ENCODE peak calls at places on chromosomes 12 and 14, in six cellular contexts. E is AG04449; S is stimulated activated naive CD4-positive, alpha-beta T cell; O is fibroblast of lung; N is NCI-H1436 treated with DMSO at 0.1 percent for 48 hours; V is T-helper 9 cell. F is an unnamed sample.

GRCh38 chr12:75553398-75553797 is 42.0 kb upstream of the KRR1 start:
- DNase-seq in E (no peak), S (no peak), O (peak; percentile 69), N (no peak), V (no peak), F (no peak)

GRCh38 chr14:32696325-32697101 is 242.2 kb upstream of the NPAS3 start:
- DNase-seq in E (no peak), S (no peak), O (no peak), N (no peak), V (no peak), F (no peak)

GRCh38 chr12:88471641-88472040 is 108.6 kb downstream of the KITLG start:
- DNase-seq in E (no peak), S (no peak), O (peak; percentile 94), N (no peak), V (no peak), F (no peak)

GRCh38 chr12:14970467-14970866 is 2.4 kb upstream of the PDE6H start:
- DNase-seq in E (no peak), S (no peak), O (peak; percentile 40), N (no peak), V (no peak), F (no peak)

GRCh38 chr12:64457036-64457435 is 5.1 kb downstream of the TBK1 start:
- DNase-seq in E (no peak), S (no peak), O (no peak), N (no peak), V (no peak), F (peak; percentile 23)

GRCh38 chr14:102525213-102526143 is 15.9 kb upstream of the ANKRD9 start:
- DNase-seq in E (no peak), S (peak; percentile 23), O (peak; percentile 67), N (no peak), V (no peak), F (peak; percentile 33)

GRCh38 chr12:40086471-40086870 is 19.4 kb downstream of the SLC2A13 start:
- DNase-seq in E (no peak), S (no peak), O (no peak), N (no peak), V (no peak), F (no peak)

GRCh38 chr14:21964180-21964579 is 290.6 kb upstream of the OR4E1 start:
- DNase-seq in E (no peak), S (no peak), O (no peak), N (no peak), V (no peak), F (no peak)

GRCh38 chr14:106129274-106129673 is 602.9 kb downstream of the TMEM121 start:
- DNase-seq in E (no peak), S (peak; percentile 34), O (no peak), N (no peak), V (no peak), F (no peak)

GRCh38 chr14:64974563-64974962 is 2.4 kb upstream of the RAB15 start:
- DNase-seq in E (no peak), S (no peak), O (no peak), N (no peak), V (no peak), F (no peak)

GRCh38 chr12:118371354-118372282 is 1.1 kb downstream of the TAOK3 start:
- DNase-seq in E (no peak), S (no peak), O (peak; percentile 22), N (no peak), V (peak; percentile 4), F (peak; percentile 6)

GRCh38 chr14:23160924-23161522 is 22.4 kb downstream of the SLC7A8 start:
- DNase-seq in E (no peak), S (no peak), O (peak; percentile 86), N (no peak), V (no peak), F (no peak)

GRCh38 chr12:85804663-85805062 is 31.5 kb downstream of the RASSF9 start:
- DNase-seq in E (no peak), S (no peak), O (peak; percentile 89), N (no peak), V (no peak), F (no peak)

GRCh38 chr14:52551696-52552062 is 626 bp downstream of the TXNDC16 start:
- DNase-seq in E (no peak), S (no peak), O (peak; percentile 30), N (peak; percentile 20), V (no peak), F (no peak)

GRCh38 chr12:109763201-109763841 is 49.7 kb downstream of the FAM222A start:
- DNase-seq in E (no peak), S (no peak), O (peak; percentile 53), N (no peak), V (no peak), F (no peak)

GRCh38 chr12:11705010-11705409 is 55.5 kb downstream of the ETV6 start:
- DNase-seq in E (peak; percentile 76), S (no peak), O (peak; percentile 95), N (no peak), V (no peak), F (no peak)

GRCh38 chr14:102967506-102967795 is 45.0 kb downstream of the AMN start:
- DNase-seq in E (no peak), S (no peak), O (no peak), N (no peak), V (no peak), F (no peak)

GRCh38 chr14:35374273-35374681 is 30.3 kb downstream of the NFKBIA start:
- DNase-seq in E (peak; percentile 94), S (no peak), O (peak; percentile 94), N (no peak), V (no peak), F (no peak)

GRCh38 chr12:68749443-68749842 is 3.5 kb downstream of the SLC35E3 start:
- DNase-seq in E (no peak), S (no peak), O (no peak), N (no peak), V (no peak), F (no peak)

GRCh38 chr12:54398995-54399793 is 14.7 kb upstream of the ZNF385A start:
- DNase-seq in E (no peak), S (peak; percentile 83), O (peak; percentile 67), N (no peak), V (peak; percentile 90), F (peak; percentile 83)

GRCh38 chr12:32477714-32478113 is 78.4 kb downstream of the FGD4 start:
- DNase-seq in E (no peak), S (no peak), O (peak; percentile 65), N (no peak), V (no peak), F (no peak)

GRCh38 chr12:113005759-113006158 is 27.4 kb downstream of the OAS2 start:
- DNase-seq in E (no peak), S (no peak), O (no peak), N (no peak), V (no peak), F (no peak)

GRCh38 chr14:68363841-68364711 is 428.8 kb downstream of the ZFP36L1 start:
- DNase-seq in E (no peak), S (no peak), O (peak; percentile 85), N (no peak), V (no peak), F (no peak)

GRCh38 chr12:109716512-109717389 is 3.1 kb downstream of the FAM222A start:
- DNase-seq in E (no peak), S (no peak), O (no peak), N (no peak), V (no peak), F (no peak)

GRCh38 chr14:84323450-84323849 is 1206.5 kb upstream of the FLRT2 start:
- DNase-seq in E (no peak), S (no peak), O (no peak), N (no peak), V (no peak), F (no peak)

GRCh38 chr14:100827751-100828447 is 2.0 kb downstream of the MEG3 start:
- DNase-seq in E (peak; percentile 31), S (no peak), O (peak; percentile 89), N (no peak), V (no peak), F (no peak)

GRCh38 chr12:104056419-104056972 is 6.5 kb upstream of the GLT8D2 start:
- DNase-seq in E (no peak), S (no peak), O (peak; percentile 33), N (no peak), V (no peak), F (no peak)

GRCh38 chr12:47491516-47491915 is 214.3 kb downstream of the RPAP3 start:
- DNase-seq in E (no peak), S (no peak), O (peak; percentile 3), N (no peak), V (no peak), F (no peak)

GRCh38 chr14:86221000-86221399 is 691.1 kb downstream of the FLRT2 start:
- DNase-seq in E (no peak), S (no peak), O (no peak), N (no peak), V (no peak), F (no peak)

GRCh38 chr14:92540472-92541048 is 27.0 kb downstream of the RIN3 start:
- DNase-seq in E (peak; percentile 97), S (no peak), O (peak; percentile 100), N (no peak), V (no peak), F (no peak)